ENCODE peak calls at places on chromosome 12, in nine cellular contexts. A is osteoblast, J is PC-9, K is GM12878, F is A549, M is K562, P is IMR-90, I is fibroblast of lung, Q is GM23338. Y is an unnamed sample.

GRCh38 chr12:101772019-101772774 is 32.9 kb upstream of the SYCP3 start:
- DNase-seq in J (no peak), M (no peak), K (no peak), F (no peak), Q (no peak), A (no peak), P (no peak), I (no peak), Y (peak)

GRCh38 chr12:52156757-52157565 is 34.9 kb downstream of the KRT80 start:
- DNase-seq in J (peak), A (peak), K (no peak), I (no peak), Q (peak), M (peak), F (peak), P (peak), Y (peak)

GRCh38 chr12:56590237-56590830 is 39.8 kb downstream of the BAZ2A start:
- DNase-seq in K (no peak), J (no peak), P (peak), M (peak), Q (peak), F (no peak), I (no peak), A (no peak), Y (peak)

GRCh38 chr12:6052206-6052939 is 72.1 kb downstream of the VWF start:
- DNase-seq in I (no peak), A (peak), J (no peak), Q (no peak), F (no peak), P (no peak), M (no peak), K (no peak), Y (no peak)

GRCh38 chr12:42498549-42499247 is 90.8 kb downstream of the PRICKLE1 start:
- DNase-seq in J (no peak), K (no peak), M (no peak), Q (no peak), I (peak), F (no peak), P (peak), A (no peak), Y (no peak)

GRCh38 chr12:43586646-43587245 is 34.7 kb upstream of the ADAMTS20 start:
- DNase-seq in I (no peak), Q (no peak), M (no peak), K (no peak), F (no peak), P (no peak), J (peak), A (no peak), Y (no peak)

GRCh38 chr12:91144053-91144452 is 32.8 kb upstream of the LUM start:
- DNase-seq in Q (no peak), M (no peak), K (no peak), A (no peak), P (peak), J (no peak), I (peak), F (no peak), Y (no peak)

GRCh38 chr12:114430306-114430705 is 24.4 kb upstream of the TBX5 start:
- DNase-seq in I (peak), K (no peak), P (peak), A (peak), J (no peak), F (no peak), M (no peak), Q (no peak), Y (peak)

GRCh38 chr12:42735869-42736361 is 146.4 kb upstream of the PRICKLE1 start:
- DNase-seq in J (no peak), Q (no peak), P (no peak), F (no peak), I (peak), A (no peak), K (no peak), M (no peak), Y (no peak)

GRCh38 chr12:83462419-83462818 is 775.7 kb downstream of the TMTC2 start:
- DNase-seq in K (no peak), M (no peak), I (no peak), F (no peak), Q (peak), J (no peak), P (no peak), A (no peak), Y (no peak)

GRCh38 chr12:3084742-3085141 is 7.6 kb downstream of the TSPAN9 start:
- DNase-seq in J (no peak), I (no peak), K (no peak), P (no peak), A (peak), F (no peak), M (no peak), Q (peak), Y (no peak)

GRCh38 chr12:100564090-100564489 is 9.4 kb upstream of the GAS2L3 start:
- DNase-seq in Q (peak), K (no peak), I (no peak), A (no peak), F (no peak), P (peak), M (no peak), J (no peak), Y (no peak)
- H3K4me2 ChIP-seq in Q (no peak), K (no peak), I (no peak), A (peak), F (no peak), P (no peak), M (no peak), J (no peak), Y (no peak)

GRCh38 chr12:124279846-124280360 is 15.0 kb upstream of the RFLNA start:
- DNase-seq in J (no peak), P (no peak), Q (no peak), A (no peak), I (no peak), M (no peak), F (no peak), K (no peak), Y (no peak)

GRCh38 chr12:124278389-124279101 is 16.3 kb upstream of the RFLNA start:
- DNase-seq in F (no peak), Q (no peak), A (no peak), I (no peak), M (no peak), K (no peak), J (no peak), P (no peak), Y (no peak)

GRCh38 chr12:124279315-124279714 is 15.6 kb upstream of the RFLNA start:
- DNase-seq in I (no peak), M (no peak), Q (no peak), K (no peak), A (no peak), J (no peak), F (no peak), P (no peak), Y (no peak)

GRCh38 chr12:124276337-124276736 is 18.6 kb upstream of the RFLNA start:
- DNase-seq in Q (no peak), M (no peak), J (no peak), P (no peak), K (no peak), I (no peak), F (no peak), A (no peak), Y (no peak)

DNA sequence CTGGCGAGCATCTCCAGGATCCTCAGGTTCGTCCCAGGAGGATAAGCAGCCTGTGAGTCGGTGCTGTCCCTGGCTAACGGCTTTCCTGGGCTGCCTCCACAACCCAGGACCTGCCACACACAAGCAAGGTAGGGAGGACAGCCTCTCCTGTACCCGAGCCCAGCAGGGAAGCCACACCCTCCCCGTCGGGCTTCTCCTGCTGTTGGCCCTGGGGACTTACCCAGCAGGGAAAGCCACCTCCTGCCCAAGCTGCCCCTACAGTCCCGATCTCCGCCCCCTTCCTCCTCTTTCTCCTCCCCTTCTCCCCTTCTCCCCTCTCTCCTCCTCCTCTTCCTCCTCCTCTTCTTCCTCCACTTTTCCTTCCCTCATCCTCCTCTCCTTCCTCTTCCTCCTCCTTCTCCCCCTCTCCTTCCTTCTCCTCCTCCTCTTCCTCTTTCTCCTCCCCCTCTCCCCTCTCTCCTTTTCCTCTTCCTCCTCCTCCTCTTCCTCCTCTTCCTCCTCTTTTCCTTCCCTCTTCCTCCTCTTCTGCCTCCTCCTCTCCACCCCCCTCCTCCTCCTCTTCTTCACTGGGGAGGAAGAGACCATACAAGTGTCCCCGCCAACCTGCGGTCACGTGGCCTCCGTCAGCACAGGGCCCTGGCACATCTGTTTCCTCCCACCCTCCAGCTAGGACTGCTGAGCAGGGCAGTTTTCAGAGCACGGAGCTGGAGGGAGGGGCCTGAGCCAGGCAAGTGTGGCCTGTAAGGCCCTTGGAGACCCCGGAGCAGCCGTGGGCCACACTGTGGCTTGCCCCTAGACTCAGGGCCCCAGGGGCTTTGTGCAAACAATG is 17.3 kb upstream of the RFLNA start:
- DNase-seq in M (no peak), F (no peak), I (no peak), K (no peak), Q (no peak), A (no peak), J (no peak), P (no peak), Y (peak)
- H3K4me2 ChIP-seq in M (no peak), F (no peak), I (no peak), K (no peak), Q (no peak), A (no peak), J (no peak), P (no peak), Y (peak)

DNA sequence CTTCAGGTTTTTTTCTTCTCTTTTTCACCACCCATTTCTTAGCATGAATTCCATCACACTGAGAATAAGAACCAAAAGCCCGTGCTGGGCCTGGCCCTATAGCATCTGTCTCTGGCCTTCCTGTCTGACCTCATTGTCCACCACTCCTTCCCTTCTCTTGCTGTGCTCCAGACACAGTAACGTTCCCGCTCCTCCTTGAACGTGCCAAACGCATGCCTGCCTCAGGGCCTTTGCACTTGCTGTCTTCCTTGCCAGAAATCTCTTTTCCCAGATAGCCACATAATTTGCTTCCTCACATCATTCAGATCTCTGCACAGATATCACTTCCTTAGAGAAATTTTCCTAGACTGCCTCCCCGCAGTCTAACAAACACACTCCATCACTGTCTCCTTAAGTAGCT is 119.6 kb upstream of the CPSF6 start:
- DNase-seq in K (no peak), I (no peak), P (no peak), Q (no peak), M (no peak), F (no peak), J (no peak), A (no peak), Y (no peak)
- H3K4me2 ChIP-seq in K (no peak), I (no peak), P (no peak), Q (no peak), M (no peak), F (no peak), J (no peak), A (no peak), Y (no peak)

GRCh38 chr12:54394281-54394719 is 9.8 kb upstream of the ZNF385A start:
- DNase-seq in I (peak), J (peak), M (peak), Q (peak), K (no peak), F (no peak), A (peak), P (peak), Y (peak)
- H3K4me2 ChIP-seq in I (no peak), J (no peak), M (peak), Q (peak), K (no peak), F (no peak), A (no peak), P (no peak), Y (no peak)

DNA sequence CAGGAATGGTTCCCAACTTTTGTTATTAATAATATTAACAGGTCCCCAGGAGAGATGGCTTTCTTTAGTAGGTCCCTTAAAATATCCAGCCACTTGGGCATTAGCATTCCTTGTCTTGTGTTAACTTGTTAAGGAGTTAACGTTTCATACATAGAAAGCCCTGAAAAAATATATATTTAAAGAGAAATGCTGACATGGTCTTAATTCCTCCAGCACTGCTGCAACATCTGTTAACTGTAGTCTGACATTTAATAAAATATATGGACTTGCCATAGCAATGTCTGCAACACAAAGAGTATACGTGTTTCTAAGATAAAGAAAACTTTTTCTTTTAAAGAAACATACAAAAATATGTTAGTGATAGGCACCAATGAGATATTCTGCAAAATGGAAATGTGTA is 10.0 kb downstream of the SLC38A4 start:
- DNase-seq in I (no peak), A (no peak), F (no peak), Q (no peak), J (no peak), M (no peak), K (no peak), P (no peak), Y (no peak)
- H3K4me2 ChIP-seq in I (no peak), A (no peak), F (no peak), Q (peak), J (no peak), M (no peak), K (no peak), P (no peak), Y (no peak)

GRCh38 chr12:11758838-11759509 is 109.5 kb downstream of the ETV6 start:
- DNase-seq in F (no peak), I (peak), J (no peak), K (peak), P (peak), Q (no peak), M (no peak), A (no peak), Y (peak)

GRCh38 chr12:11756523-11756922 is 107.0 kb downstream of the ETV6 start:
- DNase-seq in I (no peak), J (no peak), M (no peak), A (no peak), P (no peak), Q (no peak), K (no peak), F (no peak), Y (no peak)

GRCh38 chr12:11757095-11757494 is 107.6 kb downstream of the ETV6 start:
- DNase-seq in F (no peak), Q (no peak), I (no peak), K (no peak), M (no peak), P (no peak), A (no peak), J (no peak), Y (no peak)

GRCh38 chr12:11758087-11758837 is 108.8 kb downstream of the ETV6 start:
- DNase-seq in Q (no peak), P (no peak), K (no peak), M (no peak), A (no peak), I (no peak), F (no peak), J (no peak), Y (no peak)

DNA sequence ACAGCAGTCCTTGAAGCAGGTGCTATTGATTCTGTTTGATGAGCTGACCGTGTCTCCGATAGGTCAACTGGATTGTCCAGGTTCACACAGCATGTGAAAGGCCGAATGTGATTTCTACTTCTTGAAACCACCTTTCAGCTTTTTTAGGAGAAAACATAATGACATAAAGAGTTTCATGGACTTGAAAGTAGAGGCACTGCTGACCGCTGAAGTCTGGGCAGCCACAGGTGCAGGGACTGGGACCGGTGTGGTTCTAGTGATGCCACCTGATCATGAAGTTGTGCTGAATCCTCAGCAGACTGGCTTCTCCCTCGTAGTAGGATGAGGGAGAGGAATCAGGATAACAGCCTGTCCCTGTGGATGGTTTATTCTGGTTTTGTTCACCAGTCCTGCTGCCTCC is 108.1 kb downstream of the ETV6 start:
- DNase-seq in M (no peak), I (no peak), J (no peak), K (no peak), A (no peak), Q (no peak), P (no peak), F (no peak), Y (peak)
- H3K4me2 ChIP-seq in M (no peak), I (no peak), J (no peak), K (peak), A (no peak), Q (no peak), P (no peak), F (no peak), Y (peak)

DNA sequence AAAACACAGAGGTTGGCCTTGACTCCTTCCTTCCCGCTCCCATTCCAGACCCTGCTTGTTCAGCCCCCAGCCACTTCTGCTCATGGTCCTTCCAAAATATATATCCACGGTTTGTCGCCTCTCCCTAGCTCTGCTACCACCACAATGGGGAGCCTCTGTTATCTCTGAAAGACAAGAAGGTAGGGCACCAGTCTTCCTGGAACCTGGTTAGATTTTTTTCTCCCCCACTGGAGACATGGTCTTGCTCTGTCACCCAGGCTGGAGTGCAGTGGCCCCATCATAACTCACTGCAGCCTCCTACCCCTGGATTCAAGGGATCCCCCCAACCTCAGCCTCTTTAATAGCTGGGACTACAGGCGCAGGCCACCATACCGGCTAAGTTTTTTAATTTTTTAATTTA is 95.7 kb downstream of the PTPN11 start:
- DNase-seq in K (no peak), I (no peak), P (no peak), A (no peak), M (no peak), Q (no peak), J (no peak), F (no peak), Y (no peak)
- H3K4me2 ChIP-seq in K (no peak), I (no peak), P (no peak), A (no peak), M (no peak), Q (no peak), J (no peak), F (no peak), Y (no peak)

GRCh38 chr12:57631566-57632368 is 1.2 kb downstream of the B4GALNT1 start:
- DNase-seq in J (no peak), M (no peak), P (no peak), I (no peak), K (no peak), A (peak), F (no peak), Q (peak), Y (no peak)

GRCh38 chr12:57632369-57632897 is 568 bp downstream of the B4GALNT1 start:
- DNase-seq in P (no peak), F (no peak), J (peak), K (no peak), M (peak), Q (peak), I (peak), A (peak), Y (peak)

GRCh38 chr12:57629897-57630471 is 3.0 kb downstream of the B4GALNT1 start:
- DNase-seq in J (no peak), K (no peak), M (no peak), F (no peak), Q (no peak), A (peak), P (no peak), I (no peak), Y (no peak)

GRCh38 chr12:57630891-57631433 is 2.0 kb downstream of the B4GALNT1 start:
- DNase-seq in K (no peak), A (peak), M (no peak), I (no peak), Q (no peak), F (no peak), J (no peak), P (no peak), Y (no peak)

GRCh38 chr12:57632898-57633825 is at the start of gene B4GALNT1:
- DNase-seq in Q (peak), J (peak), M (peak), P (peak), A (peak), F (peak), I (peak), K (no peak), Y (peak)
- H3K4me2 ChIP-seq in Q (peak), J (peak), M (peak), P (peak), A (peak), F (peak), I (peak), K (peak), Y (peak)